ENCODE peak calls at places on chromosomes 3 and 15, in eight cellular contexts. One of them, this sample, is unnamed.

GRCh38 chr15:72420580-72420979 is 22.5 kb downstream of the TMEM202 start:
- DNase-seq in retina: no peak
- DNase-seq in fibroblast of pulmonary artery: no peak
- DNase-seq in NCI-H1092 treated with DMSO at 0.1 percent for 48 hours: no peak
- DNase-seq in GM12865: no peak
- DNase-seq in GM23248: no peak
- DNase-seq in activated naive CD8-positive, alpha-beta T cell treated with anti-CD3 and anti-CD28 coated beads for 36 hours: no peak
- DNase-seq in fibroblast of the conjunctiva: no peak
- DNase-seq in this sample: no peak

GRCh38 chr3:172154768-172155649 is 115.6 kb downstream of the FNDC3B start:
- DNase-seq in fibroblast of pulmonary artery: no peak
- DNase-seq in activated naive CD8-positive, alpha-beta T cell treated with anti-CD3 and anti-CD28 coated beads for 36 hours: peak
- DNase-seq in fibroblast of the conjunctiva: no peak
- DNase-seq in retina: no peak
- DNase-seq in NCI-H1092 treated with DMSO at 0.1 percent for 48 hours: no peak
- DNase-seq in GM12865: peak
- DNase-seq in GM23248: peak
- DNase-seq in this sample: no peak

GRCh38 chr15:33068531-33068990 is 126.0 kb downstream of the FMN1 start:
- DNase-seq in GM12865: no peak
- DNase-seq in retina: peak
- DNase-seq in NCI-H1092 treated with DMSO at 0.1 percent for 48 hours: peak
- DNase-seq in fibroblast of the conjunctiva: no peak
- DNase-seq in activated naive CD8-positive, alpha-beta T cell treated with anti-CD3 and anti-CD28 coated beads for 36 hours: no peak
- DNase-seq in fibroblast of pulmonary artery: no peak
- DNase-seq in GM23248: peak
- DNase-seq in this sample: peak

GRCh38 chr3:71130516-71131384 is 452.8 kb downstream of the FOXP1 start:
- DNase-seq in activated naive CD8-positive, alpha-beta T cell treated with anti-CD3 and anti-CD28 coated beads for 36 hours: peak
- DNase-seq in NCI-H1092 treated with DMSO at 0.1 percent for 48 hours: peak
- DNase-seq in retina: no peak
- DNase-seq in GM12865: peak
- DNase-seq in fibroblast of the conjunctiva: peak
- DNase-seq in fibroblast of pulmonary artery: peak
- DNase-seq in GM23248: peak
- DNase-seq in this sample: peak

GRCh38 chr3:49720383-49721164 is 1.1 kb upstream of the AMIGO3 start:
- DNase-seq in retina: no peak
- DNase-seq in fibroblast of the conjunctiva: no peak
- DNase-seq in NCI-H1092 treated with DMSO at 0.1 percent for 48 hours: no peak
- DNase-seq in GM23248: no peak
- DNase-seq in GM12865: no peak
- DNase-seq in fibroblast of pulmonary artery: no peak
- DNase-seq in activated naive CD8-positive, alpha-beta T cell treated with anti-CD3 and anti-CD28 coated beads for 36 hours: no peak
- DNase-seq in this sample: no peak

GRCh38 chr3:187747506-187747905 is 2.2 kb upstream of the BCL6 start:
- DNase-seq in retina: no peak
- DNase-seq in activated naive CD8-positive, alpha-beta T cell treated with anti-CD3 and anti-CD28 coated beads for 36 hours: no peak
- DNase-seq in GM12865: no peak
- DNase-seq in fibroblast of the conjunctiva: no peak
- DNase-seq in GM23248: no peak
- DNase-seq in fibroblast of pulmonary artery: no peak
- DNase-seq in NCI-H1092 treated with DMSO at 0.1 percent for 48 hours: no peak
- DNase-seq in this sample: no peak

GRCh38 chr3:49534581-49535495 is 19.4 kb upstream of the BSN start:
- DNase-seq in GM23248: no peak
- DNase-seq in fibroblast of the conjunctiva: no peak
- DNase-seq in retina: peak
- DNase-seq in NCI-H1092 treated with DMSO at 0.1 percent for 48 hours: peak
- DNase-seq in fibroblast of pulmonary artery: no peak
- DNase-seq in activated naive CD8-positive, alpha-beta T cell treated with anti-CD3 and anti-CD28 coated beads for 36 hours: no peak
- DNase-seq in GM12865: no peak
- DNase-seq in this sample: no peak

GRCh38 chr15:82855286-82856092 is 46.1 kb downstream of the WHAMM start:
- DNase-seq in GM23248: no peak
- DNase-seq in NCI-H1092 treated with DMSO at 0.1 percent for 48 hours: no peak
- DNase-seq in fibroblast of pulmonary artery: no peak
- DNase-seq in activated naive CD8-positive, alpha-beta T cell treated with anti-CD3 and anti-CD28 coated beads for 36 hours: no peak
- DNase-seq in retina: peak
- DNase-seq in fibroblast of the conjunctiva: no peak
- DNase-seq in GM12865: no peak
- DNase-seq in this sample: no peak

GRCh38 chr3:181289306-181289705 is 299.8 kb upstream of the DNAJC19 start:
- DNase-seq in NCI-H1092 treated with DMSO at 0.1 percent for 48 hours: no peak
- DNase-seq in fibroblast of the conjunctiva: no peak
- DNase-seq in activated naive CD8-positive, alpha-beta T cell treated with anti-CD3 and anti-CD28 coated beads for 36 hours: no peak
- DNase-seq in GM23248: no peak
- DNase-seq in retina: no peak
- DNase-seq in fibroblast of pulmonary artery: no peak
- DNase-seq in GM12865: no peak
- DNase-seq in this sample: no peak

GRCh38 chr15:74799255-74799842 is 13.3 kb upstream of the LMAN1L start:
- DNase-seq in GM12865: peak
- DNase-seq in activated naive CD8-positive, alpha-beta T cell treated with anti-CD3 and anti-CD28 coated beads for 36 hours: no peak
- DNase-seq in retina: no peak
- DNase-seq in fibroblast of pulmonary artery: no peak
- DNase-seq in fibroblast of the conjunctiva: no peak
- DNase-seq in NCI-H1092 treated with DMSO at 0.1 percent for 48 hours: no peak
- DNase-seq in GM23248: no peak
- DNase-seq in this sample: no peak

GRCh38 chr3:41002104-41002503 is 197.2 kb upstream of the CTNNB1 start:
- DNase-seq in retina: no peak
- DNase-seq in fibroblast of pulmonary artery: no peak
- DNase-seq in GM12865: no peak
- DNase-seq in GM23248: no peak
- DNase-seq in NCI-H1092 treated with DMSO at 0.1 percent for 48 hours: no peak
- DNase-seq in activated naive CD8-positive, alpha-beta T cell treated with anti-CD3 and anti-CD28 coated beads for 36 hours: no peak
- DNase-seq in fibroblast of the conjunctiva: no peak
- DNase-seq in this sample: no peak

GRCh38 chr15:62164500-62165028 is 521 bp downstream of the C2CD4B start:
- DNase-seq in fibroblast of the conjunctiva: no peak
- DNase-seq in GM23248: peak
- DNase-seq in GM12865: peak
- DNase-seq in NCI-H1092 treated with DMSO at 0.1 percent for 48 hours: no peak
- DNase-seq in activated naive CD8-positive, alpha-beta T cell treated with anti-CD3 and anti-CD28 coated beads for 36 hours: peak
- DNase-seq in retina: no peak
- DNase-seq in fibroblast of pulmonary artery: peak
- DNase-seq in this sample: no peak

GRCh38 chr15:77724649-77725048 is 91.9 kb upstream of the LINGO1 start:
- DNase-seq in activated naive CD8-positive, alpha-beta T cell treated with anti-CD3 and anti-CD28 coated beads for 36 hours: no peak
- DNase-seq in fibroblast of the conjunctiva: no peak
- DNase-seq in retina: no peak
- DNase-seq in GM23248: no peak
- DNase-seq in fibroblast of pulmonary artery: no peak
- DNase-seq in GM12865: no peak
- DNase-seq in NCI-H1092 treated with DMSO at 0.1 percent for 48 hours: no peak
- DNase-seq in this sample: no peak

This sample was measured in H54.